ENCODE peak calls at places on chromosomes 11 and 22, in seven cellular contexts. Q is astrocyte of the cerebellum, Y is uterus, F is adrenal gland, Z is endothelial cell of umbilical vein, C is breast epithelium, V is cardiac muscle cell. N is an unnamed sample.

GRCh38 chr11:17738350-17739207 is 4.0 kb downstream of the KCNC1 start:
- DNase-seq in Q (no peak), Y (no peak), F (no peak), Z (no peak), C (no peak), V (no peak), N (no peak)

GRCh38 chr11:70885281-70885680 is 367.1 kb downstream of the SHANK2 start:
- DNase-seq in Q (no peak), Y (no peak), F (no peak), Z (no peak), C (no peak), V (no peak), N (no peak)

GRCh38 chr11:96317985-96318384 is 25.0 kb downstream of the MAML2 start:
- DNase-seq in Q (no peak), Y (no peak), F (no peak), Z (no peak), C (no peak), V (no peak), N (no peak)

GRCh38 chr11:72726266-72727220 is 25.7 kb downstream of the ARAP1 start:
- DNase-seq in Q (no peak), Y (no peak), F (no peak), Z (no peak), C (no peak), V (no peak), N (no peak)

GRCh38 chr22:30488121-30488520 is 16.3 kb upstream of the SEC14L3 start:
- DNase-seq in Q (no peak), Y (no peak), F (no peak), Z (no peak), C (no peak), V (no peak), N (no peak)

GRCh38 chr11:110296226-110297081 is at the start of gene RDX:
- DNase-seq in Q (peak), Y (peak), F (peak), Z (peak), C (peak), V (peak), N (peak)

GRCh38 chr11:61963282-61964057 is 4.0 kb downstream of the FTH1 start:
- DNase-seq in Q (no peak), Y (no peak), F (peak), Z (peak), C (peak), V (peak), N (no peak)

GRCh38 chr22:33076368-33076767 is 18.2 kb upstream of the SYN3 start:
- DNase-seq in Q (no peak), Y (no peak), F (no peak), Z (no peak), C (no peak), V (peak), N (no peak)

GRCh38 chr11:31910950-31911576 is 99.9 kb upstream of the PAX6 start:
- DNase-seq in Q (no peak), Y (no peak), F (no peak), Z (no peak), C (no peak), V (no peak), N (no peak)

GRCh38 chr11:45887587-45887986 is 2.1 kb downstream of the MAPK8IP1 start:
- DNase-seq in Q (no peak), Y (no peak), F (no peak), Z (no peak), C (no peak), V (no peak), N (no peak)

GRCh38 chr11:16412525-16413194 is 56.3 kb upstream of the SOX6 start:
- DNase-seq in Q (no peak), Y (no peak), F (no peak), Z (no peak), C (no peak), V (no peak), N (no peak)

GRCh38 chr11:65108469-65109123 is 3.1 kb upstream of the TM7SF2 start:
- DNase-seq in Q (no peak), Y (no peak), F (no peak), Z (no peak), C (peak), V (no peak), N (no peak)

DNA sequence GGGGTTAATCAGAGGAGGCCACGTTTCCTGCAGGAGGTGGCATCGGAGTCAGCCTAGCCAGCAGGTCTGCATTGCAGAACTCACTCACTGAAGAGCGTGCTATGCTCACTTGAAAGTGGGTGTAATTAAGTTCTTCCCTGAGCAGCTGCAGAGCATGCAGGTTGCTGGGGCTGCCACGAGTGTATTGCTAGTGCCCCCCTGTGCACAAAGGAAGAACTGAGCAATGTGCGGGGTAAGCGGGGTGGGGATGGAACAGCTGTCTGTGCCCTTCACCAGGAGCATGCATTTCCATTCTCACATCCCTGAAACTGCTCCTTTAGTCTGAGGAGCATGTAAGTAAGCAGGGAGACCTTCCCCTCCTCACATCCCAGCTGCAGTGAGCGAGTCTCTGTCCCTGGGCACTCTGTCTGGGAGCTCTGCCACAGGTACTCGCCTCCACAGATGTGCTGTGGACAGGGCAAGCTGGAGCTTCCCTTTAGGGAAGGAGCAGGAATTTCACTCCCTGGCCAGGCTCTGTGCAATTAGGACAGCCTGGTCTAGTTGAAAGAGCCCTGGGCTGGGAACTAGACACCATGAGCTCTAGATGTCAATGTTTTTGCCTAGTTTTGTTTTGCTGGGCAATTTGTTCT is 1031.8 kb downstream of the NTM start:
- DNase-seq in Q (peak), Y (no peak), F (no peak), Z (no peak), C (no peak), V (peak), N (no peak)
- TF ChIP-seq CTCF in Q (peak), Y (no peak), F (no peak), Z (no peak), C (no peak), V (peak), N (peak)

GRCh38 chr11:87353904-87354303 is 316.2 kb downstream of the TMEM135 start:
- DNase-seq in Q (no peak), Y (no peak), F (no peak), Z (peak), C (no peak), V (no peak), N (no peak)

GRCh38 chr11:87356428-87356827 is 318.7 kb downstream of the TMEM135 start:
- DNase-seq in Q (no peak), Y (no peak), F (no peak), Z (no peak), C (no peak), V (no peak), N (no peak)

GRCh38 chr11:87355614-87356013 is 317.9 kb downstream of the TMEM135 start:
- DNase-seq in Q (no peak), Y (no peak), F (no peak), Z (no peak), C (no peak), V (no peak), N (no peak)

GRCh38 chr11:87351671-87352070 is 313.9 kb downstream of the TMEM135 start:
- DNase-seq in Q (no peak), Y (no peak), F (no peak), Z (no peak), C (no peak), V (no peak), N (no peak)

DNA sequence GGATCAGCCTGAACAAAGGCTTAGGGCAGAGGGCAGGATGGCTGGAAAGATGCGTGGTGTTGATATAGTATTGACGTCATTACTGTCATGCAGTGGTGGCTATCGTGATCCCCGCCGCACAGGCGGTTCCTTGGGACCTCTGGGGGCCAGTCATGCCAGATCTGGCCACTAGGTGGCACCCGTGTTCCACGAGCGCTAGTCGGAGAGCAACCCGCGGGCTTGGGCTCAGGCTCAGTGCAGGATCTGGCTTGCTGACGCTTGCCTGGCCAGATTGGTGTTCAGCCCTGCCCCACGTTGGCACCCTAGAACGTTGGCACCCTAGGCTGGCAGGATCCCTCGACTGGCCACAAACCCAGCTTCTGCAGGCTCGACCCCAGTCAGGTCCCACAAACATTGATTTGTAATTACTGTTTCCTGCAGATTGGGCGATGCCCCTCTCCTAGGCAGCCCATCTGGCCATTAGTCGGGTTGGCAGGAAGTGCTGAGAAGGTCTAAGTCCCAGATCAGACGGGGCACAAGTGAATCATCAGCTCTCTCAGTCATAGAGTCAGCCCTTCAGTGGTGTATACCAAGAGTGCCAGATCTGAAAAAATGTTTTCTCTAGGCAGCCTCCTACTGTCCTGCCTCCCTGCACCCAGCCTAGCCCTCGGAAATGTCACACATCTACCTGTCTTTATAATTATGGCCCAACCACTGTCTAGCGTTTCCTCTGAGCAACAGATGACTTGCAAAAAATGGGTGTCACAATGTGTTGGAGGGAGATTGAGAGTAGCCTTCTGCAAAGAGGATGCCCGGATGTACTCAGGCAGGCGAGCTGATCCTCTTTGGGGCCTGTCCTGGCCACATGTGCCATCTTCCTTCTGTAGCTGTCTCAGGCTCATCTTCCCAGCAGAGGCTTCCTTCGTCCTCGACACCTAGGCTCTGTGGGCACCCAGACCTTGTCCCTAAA is 315.3 kb downstream of the TMEM135 start:
- DNase-seq in Q (peak), Y (peak), F (peak), Z (peak), C (peak), V (peak), N (peak)
- TF ChIP-seq CTCF in Q (peak), Y (peak), F (peak), Z (peak), C (peak), V (peak), N (peak)

GRCh38 chr11:112837162-112837826 is 123.9 kb upstream of the NCAM1 start:
- DNase-seq in Q (no peak), Y (no peak), F (peak), Z (no peak), C (no peak), V (no peak), N (no peak)
- TF ChIP-seq CTCF in Q (no peak), Y (no peak), F (peak), Z (no peak), C (no peak), V (no peak), N (no peak)

GRCh38 chr11:19977941-19978340 is 182.3 kb downstream of the DBX1 start:
- DNase-seq in Q (no peak), Y (no peak), F (no peak), Z (no peak), C (no peak), V (no peak), N (no peak)

GRCh38 chr11:19974886-19975285 is 185.4 kb downstream of the DBX1 start:
- DNase-seq in Q (no peak), Y (no peak), F (no peak), Z (no peak), C (no peak), V (no peak), N (no peak)

GRCh38 chr11:19978668-19979518 is 181.4 kb downstream of the DBX1 start:
- DNase-seq in Q (peak), Y (peak), F (no peak), Z (peak), C (peak), V (peak), N (no peak)

GRCh38 chr11:19975414-19975990 is 184.8 kb downstream of the DBX1 start:
- DNase-seq in Q (no peak), Y (no peak), F (no peak), Z (no peak), C (no peak), V (no peak), N (no peak)

GRCh38 chr11:19976281-19976941 is 183.9 kb downstream of the DBX1 start:
- DNase-seq in Q (no peak), Y (no peak), F (no peak), Z (no peak), C (no peak), V (no peak), N (no peak)
- TF ChIP-seq CTCF in Q (no peak), Y (no peak), F (no peak), Z (no peak), C (no peak), V (no peak), N (no peak)

DNA sequence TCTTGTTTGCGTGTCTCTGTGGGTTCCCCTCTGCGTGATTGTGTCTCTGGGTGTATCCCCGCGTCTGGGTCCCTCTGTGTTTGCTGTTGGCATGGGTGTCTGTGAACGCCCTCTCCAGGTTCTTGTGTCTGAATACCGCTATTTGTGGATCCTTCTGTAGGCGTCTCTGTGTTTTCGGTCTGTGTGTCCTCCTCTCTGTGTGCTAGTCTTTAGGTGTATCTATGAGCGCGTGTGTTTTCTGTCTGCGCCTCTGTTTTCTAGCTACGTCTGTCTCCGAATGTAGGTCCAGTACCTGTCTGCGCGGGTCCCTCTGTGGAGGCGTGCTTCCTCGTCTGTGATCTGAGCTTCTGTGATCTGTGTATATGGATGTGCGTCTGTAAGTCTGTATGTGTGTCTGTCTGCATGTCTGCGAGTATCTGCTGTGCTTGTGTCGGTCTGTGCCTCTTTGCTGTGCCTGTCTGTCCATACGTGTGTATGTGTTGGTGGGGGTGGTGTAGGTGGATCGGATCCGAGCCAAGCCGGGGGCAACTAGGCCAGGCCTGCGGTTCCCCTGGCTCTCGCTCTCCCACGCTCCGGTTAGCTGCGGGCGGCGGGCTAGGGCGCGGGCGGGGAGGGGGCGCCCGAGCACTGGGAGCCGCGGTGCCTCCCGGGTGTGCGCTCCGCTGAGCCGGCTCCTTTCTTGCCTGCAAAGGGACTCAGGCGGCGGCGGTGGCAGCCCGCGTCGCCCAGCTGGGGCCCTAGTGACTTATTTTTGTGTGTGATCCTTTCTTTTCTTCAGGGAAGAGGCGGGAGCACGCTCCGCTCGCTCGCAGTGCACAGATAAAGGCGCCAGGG is 105.3 kb upstream of the E2F8 start:
- DNase-seq in Q (no peak), Y (no peak), F (no peak), Z (peak), C (no peak), V (peak), N (no peak)
- TF ChIP-seq CTCF in Q (peak), Y (no peak), F (no peak), Z (peak), C (no peak), V (peak), N (no peak)